ENCODE peak calls at places on chromosome 2, in six cellular contexts. I, X, N, G, U and Z are unnamed samples.

GRCh38 chr2:206011795-206012194 is 74.2 kb downstream of the INO80D start:
- DNase-seq in I (no peak), X (no peak), N (no peak), G (no peak), U (no peak), Z (no peak)

GRCh38 chr2:180319586-180320405 is 312.7 kb upstream of the CWC22 start:
- DNase-seq in I (no peak), X (no peak), N (no peak), G (no peak), U (no peak), Z (no peak)

GRCh38 chr2:98412751-98413445 is 31.8 kb upstream of the INPP4A start:
- DNase-seq in I (no peak), X (no peak), N (no peak), G (peak; percentile 70), U (no peak), Z (peak; percentile 28)

GRCh38 chr2:236607471-236608307 is 38.1 kb downstream of the ACKR3 start:
- DNase-seq in I (no peak), X (no peak), N (no peak), G (peak; percentile 28), U (no peak), Z (no peak)

GRCh38 chr2:55357907-55358306 is 61.7 kb downstream of the CCDC88A start:
- DNase-seq in I (no peak), X (no peak), N (no peak), G (no peak), U (no peak), Z (no peak)

GRCh38 chr2:234044157-234044556 is 6.3 kb upstream of the SPP2 start:
- DNase-seq in I (no peak), X (no peak), N (no peak), G (no peak), U (no peak), Z (no peak)

GRCh38 chr2:207589143-207589542 is 36.1 kb downstream of the METTL21A start:
- DNase-seq in I (no peak), X (no peak), N (no peak), G (no peak), U (no peak), Z (no peak)

GRCh38 chr2:209208211-209208610 is 215.6 kb upstream of the MAP2 start:
- DNase-seq in I (no peak), X (no peak), N (no peak), G (peak; percentile 16), U (no peak), Z (no peak)

GRCh38 chr2:18521084-18521483 is 39.4 kb downstream of the RDH14 start:
- DNase-seq in I (no peak), X (no peak), N (no peak), G (no peak), U (no peak), Z (no peak)

GRCh38 chr2:6506311-6507258 is 359.1 kb downstream of the CMPK2 start:
- DNase-seq in I (no peak), X (no peak), N (no peak), G (no peak), U (no peak), Z (no peak)

GRCh38 chr2:5923957-5924945 is 232.1 kb downstream of the SOX11 start:
- DNase-seq in I (no peak), X (no peak), N (no peak), G (no peak), U (no peak), Z (no peak)

GRCh38 chr2:216956820-216957493 is 97.1 kb upstream of the TNP1 start:
- DNase-seq in I (no peak), X (no peak), N (no peak), G (no peak), U (no peak), Z (peak; percentile 5)

GRCh38 chr2:3246928-3247714 is 130.5 kb downstream of the EIPR1 start:
- DNase-seq in I (no peak), X (no peak), N (peak; percentile 20), G (no peak), U (no peak), Z (no peak)

GRCh38 chr2:118061135-118061955 is 26.9 kb upstream of the INSIG2 start:
- DNase-seq in I (no peak), X (no peak), N (no peak), G (no peak), U (no peak), Z (no peak)

GRCh38 chr2:72883356-72883962 is 3.7 kb upstream of the SPR start:
- DNase-seq in I (no peak), X (no peak), N (no peak), G (no peak), U (no peak), Z (no peak)

GRCh38 chr2:222532315-222532714 is 108.0 kb downstream of the SGPP2 start:
- DNase-seq in I (no peak), X (no peak), N (no peak), G (no peak), U (no peak), Z (no peak)

GRCh38 chr2:109206569-109207145 is 77.7 kb downstream of the SH3RF3 start:
- DNase-seq in I (no peak), X (no peak), N (no peak), G (no peak), U (no peak), Z (no peak)

GRCh38 chr2:239267411-239267941 is 133.3 kb downstream of the HDAC4 start:
- DNase-seq in I (peak; percentile 80), X (peak; percentile 55), N (no peak), G (peak; percentile 43), U (peak; percentile 57), Z (peak; percentile 55)

GRCh38 chr2:41722668-41723369 is 325.0 kb upstream of the PKDCC start:
- DNase-seq in I (no peak), X (no peak), N (no peak), G (no peak), U (no peak), Z (no peak)

GRCh38 chr2:98480598-98480997 is 35.9 kb downstream of the INPP4A start:
- DNase-seq in I (no peak), X (no peak), N (no peak), G (no peak), U (no peak), Z (no peak)

GRCh38 chr2:61177727-61178549 is 15.9 kb downstream of the C2orf74 start:
- DNase-seq in I (peak; percentile 28), X (no peak), N (no peak), G (no peak), U (peak; percentile 41), Z (no peak)

GRCh38 chr2:123738643-123739042 is 286.4 kb upstream of the CNTNAP5 start:
- DNase-seq in I (no peak), X (no peak), N (no peak), G (no peak), U (no peak), Z (no peak)

DNA sequence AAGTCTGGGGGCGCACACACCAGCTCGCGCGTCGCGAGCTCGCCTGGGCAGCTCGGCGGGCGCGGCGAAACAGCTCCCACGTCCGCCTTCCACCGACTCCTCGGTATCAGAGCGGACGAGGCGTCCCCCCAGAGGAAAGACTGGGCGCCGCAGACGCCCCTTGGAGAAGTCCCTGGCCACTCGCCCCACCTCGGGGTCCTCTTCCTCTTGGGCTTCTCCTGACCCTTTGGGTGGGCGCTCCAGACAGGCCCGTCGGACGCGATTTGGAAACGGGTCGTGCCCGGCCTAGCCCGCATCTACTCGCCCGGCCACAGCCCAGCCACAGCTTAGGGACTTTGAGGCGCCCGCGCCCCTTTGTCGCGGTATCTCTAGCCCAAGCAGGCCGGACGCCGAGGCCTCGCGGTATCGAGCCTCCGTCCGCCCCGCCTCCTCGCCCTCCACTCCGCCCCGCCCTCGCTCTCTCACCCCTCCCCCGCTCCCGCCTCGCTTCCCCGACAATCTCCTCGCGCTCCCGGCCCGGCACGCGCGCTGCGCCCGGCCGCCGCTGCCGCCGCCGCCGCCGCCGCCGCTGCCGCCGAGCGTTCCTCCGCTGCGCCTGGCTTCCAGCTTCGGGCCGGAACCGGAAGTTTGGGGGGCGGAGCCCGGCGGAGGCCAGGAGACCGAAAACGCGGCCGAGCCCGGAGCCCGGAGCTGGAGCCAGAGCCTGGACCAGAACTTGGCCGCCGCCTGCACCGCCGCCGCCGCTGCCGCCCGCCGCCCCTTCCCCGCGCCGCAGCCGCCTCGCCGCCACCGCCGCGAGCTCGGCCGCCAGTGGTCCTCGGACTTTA is 752 bp upstream of the ACVR2A start:
- DNase-seq in I (peak; percentile 93), X (peak; percentile 83), N (peak; percentile 91), G (peak; percentile 88), U (peak; percentile 91), Z (peak; percentile 87)
- TF ChIP-seq POLR2A in I (no peak), X (no peak), N (peak; percentile 65), G (peak; percentile 56), U (peak; percentile 83), Z (peak; percentile 64)

DNA sequence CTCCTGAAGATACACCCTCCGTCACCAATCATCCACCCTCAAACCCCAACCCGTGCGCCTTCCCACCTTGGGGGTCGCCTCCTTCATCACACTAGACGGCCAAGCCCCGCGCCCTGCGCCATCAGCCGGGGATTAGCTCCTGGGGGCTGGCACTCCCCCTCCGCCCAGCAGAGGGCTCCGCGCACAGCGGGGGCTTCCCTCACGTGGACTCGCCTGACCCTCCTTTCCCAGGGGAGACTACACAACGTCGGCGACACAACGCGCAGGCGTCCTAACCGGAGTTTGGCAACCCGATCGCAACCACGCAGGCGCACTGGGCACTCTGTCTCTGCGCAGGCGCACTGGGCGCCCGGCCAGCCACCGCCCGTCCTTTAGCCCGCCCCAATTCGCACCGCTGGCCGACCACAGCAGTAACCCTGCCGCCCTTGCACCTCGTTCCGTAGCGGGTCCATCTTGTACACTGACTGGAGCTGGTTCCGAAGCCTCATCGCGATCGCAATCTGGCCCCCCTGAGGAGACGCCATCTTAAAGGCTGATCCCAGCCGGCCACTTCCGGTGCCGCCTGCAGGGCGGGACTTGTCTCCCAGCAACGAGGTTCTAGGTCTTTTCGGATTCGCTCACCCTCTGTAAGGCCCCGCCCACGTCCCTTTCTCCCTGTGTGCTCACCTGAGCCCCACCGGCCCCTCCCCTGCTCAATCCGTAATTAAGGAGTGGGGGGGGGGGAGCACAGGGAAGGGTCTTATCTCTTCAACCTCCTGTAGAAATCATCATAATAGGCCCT is at the start of gene PCGF1:
- DNase-seq in I (peak; percentile 100), X (peak; percentile 99), N (peak; percentile 98), G (peak; percentile 95), U (peak; percentile 100), Z (peak; percentile 97)
- TF ChIP-seq POLR2A in I (no peak), X (peak; percentile 13), N (no peak), G (peak; percentile 86), U (peak; percentile 60), Z (peak; percentile 56)

GRCh38 chr2:219597552-219598307 is at the start of gene STK11IP:
- DNase-seq in I (peak; percentile 98), X (peak; percentile 95), N (peak; percentile 96), G (peak; percentile 95), U (peak; percentile 98), Z (peak; percentile 99)
- TF ChIP-seq POLR2A in I (no peak), X (peak; percentile 49), N (peak; percentile 62), G (peak; percentile 90), U (peak; percentile 73), Z (peak; percentile 80)

DNA sequence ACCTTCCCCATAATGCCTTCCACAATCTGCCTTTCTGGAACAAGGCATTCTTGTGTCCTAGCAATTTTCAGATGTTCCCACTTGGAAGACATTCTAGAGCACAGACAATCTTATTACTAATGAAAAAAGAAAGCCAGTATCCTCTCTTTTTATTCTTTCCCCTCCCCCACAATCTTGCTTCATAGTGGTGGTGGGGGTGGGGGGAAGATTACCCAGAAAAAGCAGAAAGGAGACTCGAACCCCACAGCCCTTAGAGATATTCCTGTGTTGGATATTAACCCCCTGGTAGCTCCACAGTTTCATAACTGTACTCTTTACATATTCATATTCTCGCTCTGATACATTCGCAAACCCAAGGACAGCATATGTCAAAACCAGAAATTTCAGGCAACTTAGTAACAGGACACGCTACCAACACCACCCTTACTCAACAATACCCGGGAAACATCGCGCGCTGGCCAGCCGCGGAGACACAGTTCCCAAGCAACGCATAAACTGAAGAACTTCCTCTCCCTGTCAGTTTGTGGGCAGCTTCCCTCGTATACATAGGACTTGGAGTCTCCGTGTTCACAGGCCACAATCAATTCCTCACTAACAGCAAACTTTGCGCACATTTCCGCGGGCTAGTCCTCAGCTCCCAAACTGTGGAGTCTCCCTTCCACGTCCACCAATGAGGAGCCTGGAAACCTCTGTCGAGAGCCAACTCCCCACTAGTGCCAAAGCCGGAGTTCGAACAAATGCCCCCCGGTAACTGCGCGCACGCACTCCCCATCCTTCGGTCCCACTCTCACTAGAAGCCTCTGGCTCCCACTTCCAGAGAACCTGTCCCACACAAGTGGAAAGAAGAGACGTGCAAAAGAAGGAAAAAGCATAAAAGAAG is 709 bp downstream of the NR4A2 start:
- DNase-seq in I (peak; percentile 68), X (peak; percentile 85), N (peak; percentile 93), G (peak; percentile 73), U (peak; percentile 67), Z (peak; percentile 42)
- TF ChIP-seq POLR2A in I (no peak), X (no peak), N (no peak), G (no peak), U (no peak), Z (no peak)